ENCODE peak calls at places on chromosomes 7 and 10, in four cellular contexts. S is NCI-H1092 treated with DMSO at 0.1 percent for 48 hours, G is left cardiac atrium, H is psoas muscle. D is an unnamed sample.

GRCh38 chr10:133087679-133088523 is at the start of gene ADGRA1:
- DNase-seq in S (peak; percentile 12), G (no peak), H (no peak), D (no peak)

GRCh38 chr10:49616421-49617230 is 2.8 kb downstream of the CHAT start:
- DNase-seq in S (no peak), G (no peak), H (no peak), D (no peak)

GRCh38 chr7:111401516-111401915 is 160.8 kb downstream of the IMMP2L start:
- DNase-seq in S (no peak), G (no peak), H (no peak), D (peak; percentile 56)

GRCh38 chr10:124033887-124034218 is 59.5 kb downstream of the CHST15 start:
- DNase-seq in S (no peak), G (peak; percentile 74), H (no peak), D (no peak)

GRCh38 chr10:75611972-75612331 is 180.5 kb downstream of the LRMDA start:
- DNase-seq in S (no peak), G (no peak), H (no peak), D (no peak)

GRCh38 chr7:17781491-17782215 is 158.6 kb downstream of the SNX13 start:
- DNase-seq in S (no peak), G (no peak), H (no peak), D (no peak)

GRCh38 chr7:98348726-98349474 is 52.0 kb downstream of the BAIAP2L1 start:
- DNase-seq in S (no peak), G (no peak), H (no peak), D (no peak)

GRCh38 chr10:124095096-124095495 is 1.7 kb upstream of the CHST15 start:
- DNase-seq in S (peak; percentile 41), G (no peak), H (no peak), D (no peak)

GRCh38 chr7:30797294-30798040 is 26.2 kb downstream of the MINDY4 start:
- DNase-seq in S (no peak), G (no peak), H (no peak), D (no peak)

GRCh38 chr7:32034052-32034451 is 36.2 kb downstream of the PDE1C start:
- DNase-seq in S (no peak), G (no peak), H (no peak), D (no peak)

GRCh38 chr10:27948191-27948590 is 50.7 kb downstream of the ODAD2 start:
- DNase-seq in S (no peak), G (no peak), H (no peak), D (no peak)

GRCh38 chr10:73655990-73656298 is at the start of gene SYNPO2L:
- DNase-seq in S (no peak), G (peak; percentile 45), H (peak; percentile 76), D (no peak)

GRCh38 chr7:135770139-135770710 is 21.6 kb upstream of the FAM180A start:
- DNase-seq in S (no peak), G (no peak), H (no peak), D (no peak)

GRCh38 chr10:116164291-116164690 is 108.7 kb downstream of the GFRA1 start:
- DNase-seq in S (no peak), G (no peak), H (no peak), D (no peak)

GRCh38 chr7:69018200-69018599 is 580.1 kb upstream of the AUTS2 start:
- DNase-seq in S (no peak), G (no peak), H (no peak), D (no peak)

GRCh38 chr7:116439005-116439404 is 60.5 kb upstream of the CAV2 start:
- DNase-seq in S (no peak), G (no peak), H (no peak), D (no peak)

GRCh38 chr7:28481131-28481926 is 69.0 kb downstream of the CREB5 start:
- DNase-seq in S (no peak), G (no peak), H (no peak), D (no peak)